ENCODE peak calls at places on chromosomes 4 and X, in nine cellular contexts. L is tibial artery, K is Peyer's patch, U is fibroblast of the aortic adventitia, P is foreskin fibroblast, Q is heart left ventricle, O is GM20000, Y is astrocyte, Z is natural killer cell. T is an unnamed sample.
A peak's percentile ranks its signal among the peaks of the same experiment; 100 is the strongest.

GRCh38 chr4:101218346-101218745 is 129.0 kb downstream of the PPP3CA start:
- DNase-seq in U (no peak), Z (no peak), P (no peak), O (no peak), K (no peak), Q (no peak), Y (no peak), L (no peak), T (no peak)

GRCh38 chr4:7161721-7162214 is 30.6 kb upstream of the SORCS2 start:
- DNase-seq in Q (no peak), O (no peak), K (peak; percentile 33), L (no peak), U (peak; percentile 84), Y (peak; percentile 73), Z (no peak), P (no peak), T (no peak)

GRCh38 chrX:13473666-13474516 is 95.5 kb upstream of the EGFL6 start:
- DNase-seq in P (no peak), U (peak; percentile 37), Z (no peak), K (no peak), O (peak; percentile 32), Q (no peak), L (no peak), Y (no peak), T (no peak)

GRCh38 chr4:1166509-1167243 is 5.7 kb downstream of the SPON2 start:
- DNase-seq in K (no peak), P (no peak), Q (no peak), U (no peak), L (no peak), O (no peak), Y (no peak), Z (peak; percentile 38), T (no peak)

GRCh38 chrX:68571292-68572256 is 72.7 kb downstream of the YIPF6 start:
- DNase-seq in P (peak; percentile 37), Q (no peak), K (no peak), L (no peak), Y (peak; percentile 77), U (peak; percentile 76), O (peak; percentile 22), Z (no peak), T (no peak)

GRCh38 chrX:76014321-76014720 is 158.5 kb upstream of the PBDC1 start:
- DNase-seq in U (no peak), Q (no peak), Y (no peak), K (no peak), O (no peak), P (no peak), L (no peak), Z (no peak), T (no peak)

GRCh38 chr4:15781427-15782095 is 3.4 kb downstream of the CD38 start:
- DNase-seq in Q (no peak), L (no peak), P (no peak), Y (no peak), K (no peak), O (no peak), U (no peak), Z (no peak), T (no peak)

GRCh38 chr4:88018471-88018870 is 11.0 kb downstream of the PKD2 start:
- DNase-seq in U (peak; percentile 91), K (no peak), L (peak; percentile 74), O (no peak), Y (peak; percentile 74), Q (no peak), P (peak; percentile 68), Z (no peak), T (no peak)

GRCh38 chr4:137997496-137997895 is 244.7 kb downstream of the SLC7A11 start:
- DNase-seq in L (no peak), Z (no peak), Y (no peak), O (no peak), K (no peak), Q (no peak), P (no peak), U (no peak), T (no peak)

GRCh38 chr4:70838972-70839536 is 636 bp downstream of the GRSF1 start:
- DNase-seq in L (peak; percentile 61), Y (peak; percentile 58), U (peak; percentile 52), K (peak; percentile 79), P (peak; percentile 49), Z (peak; percentile 66), O (peak; percentile 82), Q (peak; percentile 84), T (peak; percentile 39)

GRCh38 chr4:128720270-128720669 is 89.2 kb upstream of the JADE1 start:
- DNase-seq in Y (no peak), U (no peak), Z (no peak), L (no peak), O (no peak), Q (no peak), K (no peak), P (no peak), T (no peak)

GRCh38 chr4:149914521-149915115 is 99.0 kb upstream of the IQCM start:
- DNase-seq in Z (no peak), K (no peak), Q (no peak), U (peak; percentile 69), O (peak; percentile 28), L (no peak), P (peak; percentile 26), Y (peak; percentile 44), T (peak; percentile 22)
- TF ChIP-seq CTCF in Z (no peak), K (no peak), Q (peak; percentile 41), U (peak; percentile 90), O (peak; percentile 68), L (peak; percentile 29), P (peak; percentile 89), Y (peak; percentile 96), T (peak; percentile 78)

GRCh38 chrX:119189586-119189985 is 46.5 kb upstream of the PGRMC1 start:
- DNase-seq in Q (peak; percentile 71), Z (no peak), K (no peak), Y (no peak), L (peak; percentile 51), O (no peak), U (peak; percentile 65), P (peak; percentile 15), T (no peak)

GRCh38 chrX:119190251-119190651 is 45.8 kb upstream of the PGRMC1 start:
- DNase-seq in P (no peak), Q (peak; percentile 63), Y (no peak), U (peak; percentile 17), K (no peak), L (peak; percentile 21), O (no peak), Z (no peak), T (no peak)

GRCh38 chrX:119189115-119189514 is 47.0 kb upstream of the PGRMC1 start:
- DNase-seq in U (no peak), Z (no peak), Y (no peak), K (no peak), P (no peak), Q (no peak), L (no peak), O (no peak), T (no peak)

GRCh38 chrX:119190736-119191282 is 45.3 kb upstream of the PGRMC1 start:
- DNase-seq in P (peak; percentile 36), U (peak; percentile 65), Q (no peak), K (no peak), Z (no peak), L (peak; percentile 23), Y (no peak), O (no peak), T (no peak)

GRCh38 chrX:119194631-119195030 is 41.5 kb upstream of the PGRMC1 start:
- DNase-seq in Q (no peak), O (no peak), Z (no peak), L (no peak), U (peak; percentile 40), Y (no peak), P (no peak), K (no peak), T (no peak)
- TF ChIP-seq CTCF in Q (peak; percentile 27), O (no peak), Z (no peak), L (no peak), U (peak; percentile 33), Y (peak; percentile 23), P (no peak), K (no peak), T (peak; percentile 15)

GRCh38 chrX:7047951-7048350 is 99.6 kb upstream of the STS start:
- DNase-seq in K (no peak), Y (no peak), Z (no peak), O (no peak), Q (no peak), L (no peak), P (no peak), U (no peak), T (no peak)
- TF ChIP-seq CTCF in K (no peak), Y (no peak), Z (no peak), O (no peak), Q (no peak), L (no peak), P (no peak), U (no peak), T (peak; percentile 26)

GRCh38 chr4:113358784-113359183 is 309.3 kb downstream of the ANK2 start:
- DNase-seq in Y (no peak), K (no peak), Z (no peak), O (no peak), L (no peak), P (no peak), U (peak; percentile 16), Q (no peak), T (no peak)
- TF ChIP-seq CTCF in Y (no peak), K (no peak), Z (no peak), O (no peak), L (no peak), P (no peak), U (peak; percentile 10), Q (no peak), T (no peak)

T was measured in progenitor cell of endocrine pancreas.